ENCODE peak calls at places on chromosome 11, in four cellular contexts. N is ovary, A is H9, E is DND-41. H is an unnamed sample. For H3K4me1 and H3K27me3, the result is how much of the 10 kb centered on the place peaks cover.

GRCh38 chr11:126646701-126647209 is 291.3 kb downstream of the ST3GAL4 start:
- DNase-seq in N (no peak), A (no peak), E (no peak), H (no peak)

GRCh38 chr11:130979386-130979972 is 63.2 kb upstream of the SNX19 start:
- DNase-seq in N (no peak), A (no peak), E (no peak), H (no peak)

GRCh38 chr11:27178859-27179258 is 138.2 kb downstream of the BBOX1 start:
- DNase-seq in N (no peak), A (no peak), E (no peak), H (no peak)

GRCh38 chr11:20529757-20530156 is 69.7 kb upstream of the SLC6A5 start:
- DNase-seq in N (no peak), A (no peak), E (no peak), H (no peak)

GRCh38 chr11:129313588-129314288 is 61.9 kb upstream of the BARX2 start:
- DNase-seq in N (no peak), A (no peak), E (no peak), H (no peak)

GRCh38 chr11:789951-790350 is at the start of gene CEND1:
- DNase-seq in N (no peak), A (no peak), E (no peak), H (peak)

GRCh38 chr11:4026389-4026788 is 68.2 kb upstream of the RRM1 start:
- DNase-seq in N (no peak), A (no peak), E (no peak), H (no peak)

GRCh38 chr11:35337136-35337918 is 82.0 kb downstream of the SLC1A2 start:
- DNase-seq in N (no peak), A (no peak), E (no peak), H (no peak)

GRCh38 chr11:62905927-62906531 is 15.1 kb downstream of the CHRM1 start:
- DNase-seq in N (peak), A (peak), E (peak), H (peak)

GRCh38 chr11:62461740-62462522 is 43.1 kb downstream of the SCGB1A1 start:
- DNase-seq in N (no peak), A (no peak), E (no peak), H (no peak)

GRCh38 chr11:43644626-43645299 is 35.8 kb upstream of the HSD17B12 start:
- DNase-seq in N (no peak), A (no peak), E (peak), H (no peak)

GRCh38 chr11:111736621-111737055 is 29.6 kb downstream of the PPP2R1B start:
- DNase-seq in N (no peak), A (no peak), E (no peak), H (no peak)

GRCh38 chr11:27717377-27717776 is 17.1 kb upstream of the BDNF start:
- DNase-seq in N (no peak), A (no peak), E (no peak), H (no peak)

GRCh38 chr11:43868852-43869567 is 11.6 kb upstream of the ALKBH3 start:
- DNase-seq in N (no peak), A (no peak), E (peak), H (no peak)

GRCh38 chr11:6618117-6619020 is 853 bp downstream of the TPP1 start:
- DNase-seq in N (peak), A (no peak), E (no peak), H (no peak)

GRCh38 chr11:123532131-123532530 is 102.1 kb downstream of the GRAMD1B start:
- DNase-seq in N (no peak), A (no peak), E (no peak), H (no peak)
- H3K4me1 ChIP-seq in N (under half), A (under half), E (under half), H (under half)

DNA sequence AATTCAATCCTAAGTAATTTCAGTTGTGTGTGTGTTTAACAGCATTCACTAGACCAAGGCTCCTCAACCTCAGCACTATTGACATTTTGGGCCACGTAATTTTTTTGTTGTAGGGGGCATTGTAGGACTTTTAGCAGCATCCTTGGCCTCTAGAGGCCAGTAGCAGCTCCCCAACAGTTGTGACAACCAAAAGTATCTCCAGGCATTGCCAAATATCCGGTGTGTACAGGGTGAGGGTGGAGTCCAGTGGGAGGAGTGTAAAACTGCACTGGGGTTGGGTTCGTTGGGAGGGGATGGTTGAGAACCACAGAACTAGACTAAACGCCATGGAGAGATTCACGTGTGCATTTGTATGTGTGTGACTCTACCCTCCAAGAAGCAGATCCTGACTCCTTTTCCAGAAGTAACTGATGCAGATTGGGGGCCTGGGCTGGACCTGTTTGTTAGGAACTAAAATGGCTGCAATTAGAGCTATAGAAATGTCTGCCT is 5.9 kb upstream of the PHF21A start:
- DNase-seq in N (no peak), A (no peak), E (peak), H (peak)
- TF ChIP-seq CTCF in N (no peak), A (peak), E (peak), H (peak)

GRCh38 chr11:122293298-122294023 is 177.4 kb upstream of the BLID start:
- DNase-seq in N (no peak), A (no peak), E (no peak), H (no peak)
- H3K27me3 ChIP-seq in N (under half), A (under half), E (under half), H (under half)

GRCh38 chr11:106177311-106177710 is 99.8 kb downstream of the AASDHPPT start:
- DNase-seq in N (no peak), A (no peak), E (no peak), H (no peak)
- H3K4me1 ChIP-seq in N (under half), A (under half), E (under half), H (under half)

GRCh38 chr11:77345621-77346020 is 44.1 kb upstream of the GDPD4 start:
- DNase-seq in N (no peak), A (no peak), E (no peak), H (no peak)
- TF ChIP-seq CTCF in N (no peak), A (no peak), E (no peak), H (no peak)

GRCh38 chr11:15660496-15660895 is 545.8 kb downstream of the INSC start:
- DNase-seq in N (no peak), A (no peak), E (no peak), H (no peak)

GRCh38 chr11:15663778-15664218 is 549.1 kb downstream of the INSC start:
- DNase-seq in N (no peak), A (peak), E (no peak), H (peak)

GRCh38 chr11:15665368-15665871 is 550.7 kb downstream of the INSC start:
- DNase-seq in N (no peak), A (no peak), E (no peak), H (no peak)

GRCh38 chr11:15667127-15667725 is 552.5 kb downstream of the INSC start:
- DNase-seq in N (no peak), A (no peak), E (no peak), H (no peak)

GRCh38 chr11:15662285-15662684 is 547.6 kb downstream of the INSC start:
- DNase-seq in N (no peak), A (no peak), E (no peak), H (no peak)
- H3K27me3 ChIP-seq in N (under half), A (under half), E (under half), H (under half)

GRCh38 chr11:66315921-66316811 is 678 bp downstream of the CD248 start:
- DNase-seq in N (peak), A (no peak), E (no peak), H (no peak)

GRCh38 chr11:66315498-66315885 is 1.4 kb downstream of the CD248 start:
- DNase-seq in N (no peak), A (no peak), E (no peak), H (no peak)

GRCh38 chr11:66314186-66314501 is 2.7 kb downstream of the CD248 start:
- DNase-seq in N (no peak), A (no peak), E (no peak), H (no peak)

GRCh38 chr11:66313321-66314185 is 3.3 kb downstream of the CD248 start:
- DNase-seq in N (peak), A (peak), E (no peak), H (peak)

GRCh38 chr11:66314561-66315497 is 2.0 kb downstream of the CD248 start:
- DNase-seq in N (peak), A (no peak), E (no peak), H (no peak)
- H3K4me1 ChIP-seq in N (under half), A (under half), E (half or more), H (under half)

DNA sequence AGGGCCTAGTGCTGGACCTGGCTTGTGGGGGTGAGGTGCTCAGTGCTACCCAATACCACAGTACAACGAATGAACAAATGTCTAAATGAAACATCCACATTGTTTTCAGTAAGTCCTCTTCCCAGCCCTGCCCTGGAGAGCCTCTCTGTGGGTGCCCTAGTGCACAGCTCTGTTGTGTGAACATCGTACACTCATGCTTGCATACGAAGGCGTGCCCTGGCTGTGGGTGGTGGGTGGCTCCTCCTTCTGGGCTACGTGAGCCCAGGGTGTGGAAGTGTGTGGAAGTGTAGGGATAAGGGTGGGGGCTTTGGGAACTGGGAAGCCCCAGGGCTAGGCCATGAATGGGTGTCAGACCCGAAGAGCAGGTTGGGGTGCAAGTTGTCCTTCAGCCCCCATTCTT is 592 bp upstream of the NLRX1 start:
- DNase-seq in N (no peak), A (no peak), E (no peak), H (no peak)
- TF ChIP-seq CTCF in N (no peak), A (no peak), E (no peak), H (no peak)

H was measured in BE2C.